ENCODE peak calls at places on chromosome 22, in six cellular contexts. One of them, this sample, is unnamed.

GRCh38 chr22:31812977-31813605 is 59.3 kb downstream of the DEPDC5 start:
- DNase-seq in ELR: no peak
- DNase-seq in NCI-H1105 treated with DMSO at 0.1 percent for 48 hours: no peak
- DNase-seq in esophagus muscularis mucosa: no peak
- DNase-seq in stimulated activated CD4-positive, alpha-beta T cell treated with anti-CD3 and anti-CD28 coated beads, Interleukin-1b, Interleukin-23, amount 100 ng/mL, for 1 hour: no peak
- DNase-seq in CD8-positive, alpha-beta memory T cell: no peak
- DNase-seq in this sample: no peak

GRCh38 chr22:43186272-43187170 is at the start of gene TTLL12:
- DNase-seq in ELR: peak; percentile 66
- DNase-seq in stimulated activated CD4-positive, alpha-beta T cell treated with anti-CD3 and anti-CD28 coated beads, Interleukin-1b, Interleukin-23, amount 100 ng/mL, for 1 hour: peak; percentile 32
- DNase-seq in NCI-H1105 treated with DMSO at 0.1 percent for 48 hours: peak; percentile 12
- DNase-seq in esophagus muscularis mucosa: no peak
- DNase-seq in CD8-positive, alpha-beta memory T cell: peak; percentile 62
- DNase-seq in this sample: no peak

GRCh38 chr22:44738347-44738715 is 14.0 kb upstream of the ARHGAP8 start:
- DNase-seq in stimulated activated CD4-positive, alpha-beta T cell treated with anti-CD3 and anti-CD28 coated beads, Interleukin-1b, Interleukin-23, amount 100 ng/mL, for 1 hour: no peak
- DNase-seq in esophagus muscularis mucosa: no peak
- DNase-seq in ELR: peak; percentile 28
- DNase-seq in NCI-H1105 treated with DMSO at 0.1 percent for 48 hours: no peak
- DNase-seq in CD8-positive, alpha-beta memory T cell: no peak
- DNase-seq in this sample: no peak

GRCh38 chr22:44360686-44361381 is 48.1 kb upstream of the SHISAL1 start:
- DNase-seq in stimulated activated CD4-positive, alpha-beta T cell treated with anti-CD3 and anti-CD28 coated beads, Interleukin-1b, Interleukin-23, amount 100 ng/mL, for 1 hour: no peak
- DNase-seq in CD8-positive, alpha-beta memory T cell: no peak
- DNase-seq in esophagus muscularis mucosa: no peak
- DNase-seq in ELR: peak; percentile 74
- DNase-seq in NCI-H1105 treated with DMSO at 0.1 percent for 48 hours: no peak
- DNase-seq in this sample: no peak

GRCh38 chr22:39656495-39657490 is 86.2 kb downstream of the CACNA1I start:
- DNase-seq in NCI-H1105 treated with DMSO at 0.1 percent for 48 hours: no peak
- DNase-seq in CD8-positive, alpha-beta memory T cell: no peak
- DNase-seq in esophagus muscularis mucosa: no peak
- DNase-seq in ELR: no peak
- DNase-seq in stimulated activated CD4-positive, alpha-beta T cell treated with anti-CD3 and anti-CD28 coated beads, Interleukin-1b, Interleukin-23, amount 100 ng/mL, for 1 hour: no peak
- DNase-seq in this sample: no peak

GRCh38 chr22:49349181-49349835 is 478.4 kb downstream of the BRD1 start:
- DNase-seq in stimulated activated CD4-positive, alpha-beta T cell treated with anti-CD3 and anti-CD28 coated beads, Interleukin-1b, Interleukin-23, amount 100 ng/mL, for 1 hour: no peak
- DNase-seq in esophagus muscularis mucosa: no peak
- DNase-seq in ELR: no peak
- DNase-seq in CD8-positive, alpha-beta memory T cell: no peak
- DNase-seq in NCI-H1105 treated with DMSO at 0.1 percent for 48 hours: no peak
- DNase-seq in this sample: no peak

GRCh38 chr22:39241632-39242388 is 3.0 kb downstream of the PDGFB start:
- DNase-seq in esophagus muscularis mucosa: no peak
- DNase-seq in ELR: no peak
- DNase-seq in CD8-positive, alpha-beta memory T cell: peak; percentile 63
- DNase-seq in stimulated activated CD4-positive, alpha-beta T cell treated with anti-CD3 and anti-CD28 coated beads, Interleukin-1b, Interleukin-23, amount 100 ng/mL, for 1 hour: no peak
- DNase-seq in NCI-H1105 treated with DMSO at 0.1 percent for 48 hours: no peak
- DNase-seq in this sample: no peak

GRCh38 chr22:49310354-49310753 is 517.3 kb downstream of the BRD1 start:
- DNase-seq in ELR: no peak
- DNase-seq in CD8-positive, alpha-beta memory T cell: no peak
- DNase-seq in esophagus muscularis mucosa: peak; percentile 45
- DNase-seq in stimulated activated CD4-positive, alpha-beta T cell treated with anti-CD3 and anti-CD28 coated beads, Interleukin-1b, Interleukin-23, amount 100 ng/mL, for 1 hour: no peak
- DNase-seq in NCI-H1105 treated with DMSO at 0.1 percent for 48 hours: no peak
- DNase-seq in this sample: peak; percentile 12

GRCh38 chr22:23591203-23591791 is 11.2 kb upstream of the IGLL1 start:
- DNase-seq in stimulated activated CD4-positive, alpha-beta T cell treated with anti-CD3 and anti-CD28 coated beads, Interleukin-1b, Interleukin-23, amount 100 ng/mL, for 1 hour: peak; percentile 8
- DNase-seq in CD8-positive, alpha-beta memory T cell: peak; percentile 33
- DNase-seq in esophagus muscularis mucosa: no peak
- DNase-seq in ELR: peak; percentile 58
- DNase-seq in NCI-H1105 treated with DMSO at 0.1 percent for 48 hours: peak; percentile 12
- DNase-seq in this sample: no peak

GRCh38 chr22:32649515-32650200 is 151.8 kb upstream of the TIMP3 start:
- DNase-seq in NCI-H1105 treated with DMSO at 0.1 percent for 48 hours: no peak
- DNase-seq in esophagus muscularis mucosa: no peak
- DNase-seq in ELR: peak; percentile 69
- DNase-seq in CD8-positive, alpha-beta memory T cell: no peak
- DNase-seq in stimulated activated CD4-positive, alpha-beta T cell treated with anti-CD3 and anti-CD28 coated beads, Interleukin-1b, Interleukin-23, amount 100 ng/mL, for 1 hour: no peak
- DNase-seq in this sample: peak; percentile 52

GRCh38 chr22:28710889-28711285 is 30.7 kb downstream of the CHEK2 start:
- DNase-seq in CD8-positive, alpha-beta memory T cell: no peak
- DNase-seq in stimulated activated CD4-positive, alpha-beta T cell treated with anti-CD3 and anti-CD28 coated beads, Interleukin-1b, Interleukin-23, amount 100 ng/mL, for 1 hour: no peak
- DNase-seq in NCI-H1105 treated with DMSO at 0.1 percent for 48 hours: no peak
- DNase-seq in esophagus muscularis mucosa: no peak
- DNase-seq in ELR: peak; percentile 60
- DNase-seq in this sample: no peak

GRCh38 chr22:17951315-17951714 is 73.0 kb downstream of the MICAL3 start:
- DNase-seq in NCI-H1105 treated with DMSO at 0.1 percent for 48 hours: no peak
- DNase-seq in CD8-positive, alpha-beta memory T cell: no peak
- DNase-seq in ELR: no peak
- DNase-seq in esophagus muscularis mucosa: no peak
- DNase-seq in stimulated activated CD4-positive, alpha-beta T cell treated with anti-CD3 and anti-CD28 coated beads, Interleukin-1b, Interleukin-23, amount 100 ng/mL, for 1 hour: no peak
- DNase-seq in this sample: no peak

GRCh38 chr22:45768490-45768889 is 96.9 kb downstream of the ATXN10 start:
- DNase-seq in NCI-H1105 treated with DMSO at 0.1 percent for 48 hours: no peak
- DNase-seq in ELR: no peak
- DNase-seq in stimulated activated CD4-positive, alpha-beta T cell treated with anti-CD3 and anti-CD28 coated beads, Interleukin-1b, Interleukin-23, amount 100 ng/mL, for 1 hour: no peak
- DNase-seq in esophagus muscularis mucosa: no peak
- DNase-seq in CD8-positive, alpha-beta memory T cell: no peak
- DNase-seq in this sample: no peak

GRCh38 chr22:30390974-30391691 is 3.9 kb upstream of the RNF215 start:
- DNase-seq in stimulated activated CD4-positive, alpha-beta T cell treated with anti-CD3 and anti-CD28 coated beads, Interleukin-1b, Interleukin-23, amount 100 ng/mL, for 1 hour: peak; percentile 50
- DNase-seq in ELR: peak; percentile 85
- DNase-seq in CD8-positive, alpha-beta memory T cell: peak; percentile 64
- DNase-seq in NCI-H1105 treated with DMSO at 0.1 percent for 48 hours: peak; percentile 46
- DNase-seq in esophagus muscularis mucosa: no peak
- DNase-seq in this sample: peak; percentile 66

GRCh38 chr22:44664149-44664548 is 37.9 kb upstream of the PRR5 start:
- DNase-seq in esophagus muscularis mucosa: peak; percentile 94
- DNase-seq in stimulated activated CD4-positive, alpha-beta T cell treated with anti-CD3 and anti-CD28 coated beads, Interleukin-1b, Interleukin-23, amount 100 ng/mL, for 1 hour: no peak
- DNase-seq in CD8-positive, alpha-beta memory T cell: peak; percentile 50
- DNase-seq in ELR: no peak
- DNase-seq in NCI-H1105 treated with DMSO at 0.1 percent for 48 hours: no peak
- DNase-seq in this sample: no peak

GRCh38 chr22:47610766-47611165 is 848.3 kb downstream of the TBC1D22A start:
- DNase-seq in ELR: no peak
- DNase-seq in stimulated activated CD4-positive, alpha-beta T cell treated with anti-CD3 and anti-CD28 coated beads, Interleukin-1b, Interleukin-23, amount 100 ng/mL, for 1 hour: no peak
- DNase-seq in esophagus muscularis mucosa: no peak
- DNase-seq in NCI-H1105 treated with DMSO at 0.1 percent for 48 hours: no peak
- DNase-seq in CD8-positive, alpha-beta memory T cell: no peak
- DNase-seq in this sample: no peak

GRCh38 chr22:40535189-40535512 is 101.4 kb downstream of the MRTFA start:
- DNase-seq in NCI-H1105 treated with DMSO at 0.1 percent for 48 hours: no peak
- DNase-seq in CD8-positive, alpha-beta memory T cell: no peak
- DNase-seq in ELR: no peak
- DNase-seq in esophagus muscularis mucosa: no peak
- DNase-seq in stimulated activated CD4-positive, alpha-beta T cell treated with anti-CD3 and anti-CD28 coated beads, Interleukin-1b, Interleukin-23, amount 100 ng/mL, for 1 hour: no peak
- DNase-seq in this sample: no peak